ENCODE peak calls at places on chromosomes 16 and 17, in five cellular contexts. P is gastrocnemius medialis, K is uterus, V is thyroid gland, O is tibial nerve. Y is an unnamed sample. For H3K36me3, the result is how much of the 10 kb centered on the place peaks cover.

GRCh38 chr17:81432873-81433451 is 37.7 kb downstream of the BAHCC1 start:
- DNase-seq in O (no peak), P (no peak), K (no peak), V (peak), Y (no peak)

GRCh38 chr17:62627219-62627903 is at the start of gene MRC2:
- DNase-seq in K (peak), O (peak), P (no peak), V (peak), Y (peak)

GRCh38 chr16:30748634-30749445 is 615 bp downstream of the PHKG2 start:
- DNase-seq in O (no peak), P (no peak), V (peak), K (peak), Y (no peak)

GRCh38 chr17:44102845-44103622 is 20.4 kb downstream of the HDAC5 start:
- DNase-seq in K (no peak), O (no peak), V (peak), P (no peak), Y (no peak)

GRCh38 chr17:8057691-8058114 is 18.8 kb downstream of the ALOX15B start:
- DNase-seq in K (no peak), P (peak), V (peak), O (peak), Y (no peak)

GRCh38 chr16:29862383-29862883 is 593 bp downstream of the CDIPT start:
- DNase-seq in O (no peak), K (no peak), P (no peak), V (peak), Y (peak)

GRCh38 chr16:30526137-30526822 is at the start of gene ZNF768:
- DNase-seq in V (peak), K (peak), P (peak), O (no peak), Y (no peak)

GRCh38 chr16:6600167-6600566 is 732.5 kb upstream of the RBFOX1 start:
- DNase-seq in V (no peak), O (no peak), P (no peak), K (no peak), Y (no peak)

GRCh38 chr17:77572851-77573250 is 385.7 kb upstream of the TNRC6C start:
- DNase-seq in O (no peak), K (no peak), P (no peak), V (no peak), Y (no peak)

GRCh38 chr17:773467-774319 is 8.4 kb downstream of the GLOD4 start:
- DNase-seq in O (no peak), P (no peak), V (no peak), K (no peak), Y (no peak)

GRCh38 chr16:77584205-77584859 is 138.0 kb upstream of the NUDT7 start:
- DNase-seq in P (no peak), V (peak), K (peak), O (peak), Y (peak)

GRCh38 chr16:77816293-77816692 is 27.9 kb downstream of the VAT1L start:
- DNase-seq in O (no peak), K (no peak), V (peak), P (no peak), Y (no peak)

GRCh38 chr17:31068291-31068690 is 26.5 kb upstream of the NF1 start:
- DNase-seq in P (no peak), V (no peak), K (no peak), O (peak), Y (no peak)

GRCh38 chr17:40015005-40015997 is at the start of gene CSF3:
- DNase-seq in K (peak), V (no peak), O (no peak), P (peak), Y (no peak)

GRCh38 chr17:4808378-4808767 is 1.4 kb downstream of the PLD2 start:
- DNase-seq in V (peak), P (no peak), O (peak), K (peak), Y (peak)

GRCh38 chr17:57499648-57500049 is 243.3 kb downstream of the MSI2 start:
- DNase-seq in V (no peak), O (no peak), P (no peak), K (no peak), Y (no peak)

GRCh38 chr17:32355649-32356377 is 5.9 kb downstream of the ZNF207 start:
- DNase-seq in O (no peak), V (no peak), K (no peak), P (no peak), Y (no peak)

GRCh38 chr17:66564992-66565465 is 262.6 kb downstream of the PRKCA start:
- DNase-seq in O (no peak), P (no peak), K (no peak), V (no peak), Y (no peak)

GRCh38 chr17:7889166-7889584 is 586 bp downstream of the CHD3 start:
- DNase-seq in P (peak), O (peak), V (peak), K (peak), Y (peak)

GRCh38 chr17:11251561-11252107 is 10.6 kb downstream of the SHISA6 start:
- DNase-seq in O (no peak), K (no peak), V (peak), P (no peak), Y (no peak)

GRCh38 chr16:78563905-78564304 is 464.5 kb downstream of the WWOX start:
- DNase-seq in P (peak), O (no peak), V (peak), K (no peak), Y (no peak)

GRCh38 chr17:304461-304860 is 48.1 kb downstream of the RPH3AL start:
- DNase-seq in V (peak), K (peak), O (no peak), P (no peak), Y (peak)

GRCh38 chr17:32956240-32956970 is 28.5 kb downstream of the TMEM98 start:
- DNase-seq in V (no peak), K (no peak), O (no peak), P (no peak), Y (no peak)

GRCh38 chr16:15958703-15959348 is 9.4 kb downstream of the ABCC1 start:
- DNase-seq in O (no peak), P (no peak), K (no peak), V (no peak), Y (no peak)

GRCh38 chr17:63500548-63501390 is 22.4 kb upstream of the KCNH6 start:
- DNase-seq in P (no peak), K (no peak), V (no peak), O (no peak), Y (no peak)

GRCh38 chr17:65552214-65552613 is 9.2 kb downstream of the AXIN2 start:
- DNase-seq in V (no peak), K (no peak), O (no peak), P (no peak), Y (no peak)

GRCh38 chr17:64537488-64537887 is 30.7 kb downstream of the CEP95 start:
- DNase-seq in P (no peak), K (no peak), O (no peak), V (no peak), Y (no peak)

DNA sequence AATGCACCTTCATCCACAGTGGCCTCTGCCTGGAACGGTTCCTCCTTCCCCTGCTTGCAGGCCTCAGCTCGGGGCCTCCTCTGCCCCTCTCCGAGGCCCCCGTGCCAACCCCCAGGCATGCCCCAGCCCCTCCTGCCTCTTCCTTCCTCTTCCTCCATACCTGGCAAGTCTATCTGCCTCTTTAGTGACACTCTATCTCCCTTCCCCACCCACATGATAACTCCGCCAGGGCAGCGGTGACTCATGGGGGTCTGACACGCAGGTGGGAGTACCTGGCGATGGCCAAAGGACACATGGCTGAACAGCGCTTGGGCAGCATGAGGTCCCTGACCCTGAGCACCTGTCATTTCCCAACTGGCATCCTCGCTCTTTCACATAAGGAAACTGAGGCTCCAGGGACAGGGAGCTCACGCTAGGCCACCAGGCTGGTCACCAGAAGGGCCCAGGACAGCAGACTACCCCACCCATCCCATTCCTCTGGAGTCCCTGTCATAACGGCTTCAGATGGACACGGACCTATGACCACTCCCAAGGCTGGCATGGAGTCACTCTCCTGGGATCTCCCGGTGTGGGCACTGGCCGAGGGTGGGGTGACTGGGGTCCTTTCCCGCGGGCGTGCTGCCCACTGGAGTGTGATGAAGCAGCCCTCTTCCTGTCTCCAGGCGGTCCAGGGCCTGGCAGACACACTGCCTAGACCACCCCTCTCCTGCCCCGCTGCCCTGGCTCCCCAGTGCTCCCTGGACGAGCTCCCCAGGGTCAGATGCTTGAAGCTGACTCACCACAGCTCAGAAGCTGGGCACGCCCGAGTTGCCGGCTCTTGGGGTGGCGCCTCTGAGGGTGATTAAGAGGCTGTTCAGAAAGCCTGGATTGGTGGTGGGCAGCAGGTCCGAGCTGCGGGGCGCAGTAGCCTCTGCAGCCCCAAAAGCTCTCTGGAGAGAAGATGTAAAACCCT is 100.6 kb downstream of the ENGASE start:
- DNase-seq in O (no peak), P (no peak), V (no peak), K (no peak), Y (no peak)
- H3K36me3 ChIP-seq in O (under half), P (under half), V (under half), K (under half), Y (under half)

DNA sequence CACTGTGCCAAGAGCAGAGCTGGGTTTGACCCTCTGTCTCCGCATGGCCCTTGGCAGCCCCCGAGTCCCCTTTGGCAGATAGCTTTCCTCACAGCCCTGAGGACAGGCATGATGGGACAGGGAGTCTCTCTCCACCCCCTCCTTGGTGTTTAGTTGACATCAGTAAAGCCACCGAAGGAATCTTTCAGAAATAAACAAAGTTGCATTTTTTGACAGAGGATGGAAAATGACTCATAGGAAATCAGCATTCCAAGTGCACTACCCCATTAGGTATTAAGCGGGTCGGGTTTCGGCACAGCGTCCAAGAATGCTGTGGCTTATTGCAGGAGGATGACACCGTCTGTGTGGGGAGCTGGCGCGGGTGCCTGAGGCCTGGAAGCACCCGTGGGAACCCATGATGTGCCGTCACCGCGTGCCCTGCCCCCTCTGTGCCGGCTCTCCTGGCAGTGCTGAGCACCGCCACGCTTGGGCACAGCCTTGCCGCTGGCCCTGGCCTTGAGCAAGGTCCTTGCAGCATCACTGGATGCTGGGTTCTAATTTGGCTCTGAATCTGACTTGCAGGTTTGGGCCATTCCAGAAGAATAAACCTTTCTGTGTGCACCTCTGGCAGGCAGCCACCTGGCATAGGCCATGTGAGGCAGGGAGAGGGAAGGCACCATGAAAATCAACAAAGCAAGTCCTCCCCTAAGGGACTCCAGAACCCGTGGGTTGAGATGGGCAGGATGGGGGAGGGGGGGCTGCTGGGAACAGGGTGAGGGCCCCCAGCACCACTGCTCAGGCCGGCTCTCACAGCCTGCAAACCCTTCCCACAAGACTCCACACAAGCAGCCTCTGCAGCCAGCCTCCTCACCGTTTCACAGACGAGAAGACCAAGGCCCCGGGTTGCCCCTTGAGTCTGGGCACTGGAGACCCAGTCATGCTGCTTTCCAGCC is 50.5 kb upstream of the ZNF469 start:
- DNase-seq in K (peak), O (peak), P (peak), V (peak), Y (no peak)
- TF ChIP-seq POLR2A in K (no peak), O (no peak), P (no peak), V (no peak), Y (no peak)

GRCh38 chr16:8648867-8649266 is 25.6 kb upstream of the ABAT start:
- DNase-seq in P (no peak), O (no peak), V (no peak), K (no peak), Y (no peak)
- H3K36me3 ChIP-seq in P (under half), O (half or more), V (under half), K (under half), Y (under half)

GRCh38 chr16:4245400-4245799 is 3.5 kb upstream of the SRL start:
- DNase-seq in P (no peak), V (no peak), O (no peak), K (no peak), Y (no peak)

GRCh38 chr16:4244254-4244812 is 2.5 kb upstream of the SRL start:
- DNase-seq in K (no peak), V (no peak), P (no peak), O (no peak), Y (no peak)

GRCh38 chr16:4244881-4245280 is 3.0 kb upstream of the SRL start:
- DNase-seq in P (no peak), K (no peak), V (no peak), O (no peak), Y (no peak)

GRCh38 chr16:4249546-4249945 is 7.7 kb upstream of the SRL start:
- DNase-seq in V (no peak), O (no peak), K (no peak), P (no peak), Y (no peak)

GRCh38 chr16:4246777-4247476 is 5.0 kb upstream of the SRL start:
- DNase-seq in K (no peak), P (no peak), V (no peak), O (no peak), Y (no peak)
- TF ChIP-seq POLR2A in K (no peak), P (no peak), V (no peak), O (no peak), Y (no peak)

GRCh38 chr16:28589069-28589468 is 7.8 kb downstream of the SULT1A2 start:
- DNase-seq in O (no peak), V (no peak), P (no peak), K (no peak), Y (no peak)
- H3K36me3 ChIP-seq in O (half or more), V (under half), P (under half), K (under half), Y (under half)

GRCh38 chr16:27314986-27315332 is 1.2 kb downstream of the IL4R start:
- DNase-seq in P (no peak), K (no peak), V (no peak), O (no peak), Y (no peak)

GRCh38 chr16:27314161-27314723 is 468 bp downstream of the IL4R start:
- DNase-seq in V (peak), K (peak), O (no peak), P (no peak), Y (peak)

GRCh38 chr16:27311897-27312303 is 1.9 kb upstream of the IL4R start:
- DNase-seq in P (no peak), O (no peak), K (no peak), V (no peak), Y (no peak)

GRCh38 chr16:27312580-27313421 is 973 bp upstream of the IL4R start:
- DNase-seq in O (no peak), P (no peak), K (no peak), V (no peak), Y (no peak)

DNA sequence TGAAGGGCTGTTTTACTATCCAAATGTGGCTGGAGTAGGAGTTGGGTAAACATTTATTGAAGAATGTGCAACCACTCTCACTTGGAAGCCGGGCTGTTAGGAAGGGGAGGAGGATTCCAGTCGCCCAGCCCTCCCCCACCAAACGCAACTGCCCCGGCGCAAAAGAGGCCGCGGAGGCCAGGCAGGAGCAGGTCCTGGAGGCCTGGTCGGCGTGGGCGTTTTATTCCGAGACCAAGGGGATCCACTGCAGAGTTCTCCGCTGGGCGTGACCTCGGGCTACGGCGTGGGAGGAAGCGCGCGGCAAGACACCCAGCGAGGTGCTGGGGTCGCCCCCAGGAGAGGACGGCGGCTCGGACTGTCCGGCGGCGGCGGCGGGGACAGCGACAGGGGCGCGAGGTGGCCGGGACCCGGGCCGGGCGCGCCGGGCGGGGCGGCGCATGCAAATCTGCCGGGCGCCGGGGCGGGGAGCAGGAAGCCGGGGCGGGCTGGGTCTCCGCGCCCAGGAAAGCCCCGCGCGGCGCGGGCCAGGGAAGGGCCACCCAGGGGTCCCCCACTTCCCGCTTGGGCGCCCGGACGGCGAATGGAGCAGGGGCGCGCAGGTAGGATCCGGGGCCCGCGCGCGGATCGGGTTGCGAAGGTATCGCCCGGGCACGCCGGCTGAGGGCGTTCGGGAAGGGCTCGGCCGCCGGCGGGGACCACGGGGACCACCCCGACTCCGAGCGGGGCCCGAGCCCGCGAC is at the start of gene IL4R:
- DNase-seq in V (peak), P (no peak), O (no peak), K (peak), Y (peak)
- TF ChIP-seq POLR2A in V (no peak), P (peak), O (peak), K (peak), Y (no peak)

GRCh38 chr16:4412854-4413253 is 3.5 kb downstream of the CORO7 start:
- DNase-seq in V (no peak), O (no peak), P (no peak), K (no peak), Y (no peak)
- H3K36me3 ChIP-seq in V (under half), O (under half), P (under half), K (under half), Y (under half)

GRCh38 chr17:42334667-42335066 is 46.4 kb downstream of the STAT5A start:
- DNase-seq in V (no peak), P (no peak), K (no peak), O (no peak), Y (no peak)
- TF ChIP-seq POLR2A in V (no peak), P (no peak), K (no peak), O (no peak), Y (no peak)

GRCh38 chr17:21388944-21389343 is 12.8 kb downstream of the KCNJ12 start:
- DNase-seq in O (no peak), V (no peak), K (no peak), P (no peak), Y (no peak)

GRCh38 chr17:21389352-21389751 is 13.2 kb downstream of the KCNJ12 start:
- DNase-seq in V (no peak), O (no peak), P (no peak), K (no peak), Y (no peak)

GRCh38 chr17:21394265-21394664 is 18.1 kb downstream of the KCNJ12 start:
- DNase-seq in O (no peak), V (no peak), P (no peak), K (no peak), Y (no peak)

GRCh38 chr17:21390294-21390693 is 14.1 kb downstream of the KCNJ12 start:
- DNase-seq in K (no peak), O (no peak), P (no peak), V (no peak), Y (no peak)

GRCh38 chr17:21392257-21392656 is 16.1 kb downstream of the KCNJ12 start:
- DNase-seq in K (no peak), O (no peak), P (no peak), V (no peak), Y (no peak)
- H3K36me3 ChIP-seq in K (under half), O (under half), P (under half), V (under half), Y (under half)

Y was measured in heart left ventricle.